ENCODE peak calls at places on chromosomes 3 and 15, in nine cellular contexts. H is cardiac muscle cell; V is AML-193; J is H54; Y is HFF-Myc; X is Calu3; G is stimulated activated CD4-positive, alpha-beta T cell treated with anti-CD3 and anti-CD28 coated beads, Interleukin-1b, Interleukin-23, amount 100 ng/mL, for 24 hours; B is left ventricle myocardium superior; N is Caco-2. S is an unnamed sample.

GRCh38 chr3:169966086-169966950 is at the start of gene SEC62:
- DNase-seq in J (peak), Y (peak), B (peak), G (peak), X (peak), N (peak), H (peak), V (peak), S (peak)

GRCh38 chr3:13141991-13142412 is 68.8 kb upstream of the IQSEC1 start:
- DNase-seq in X (peak), J (peak), G (no peak), B (peak), H (peak), Y (peak), N (peak), V (peak), S (peak)

GRCh38 chr3:33921608-33922007 is 123.2 kb downstream of the PDCD6IP start:
- DNase-seq in Y (no peak), H (no peak), G (no peak), J (no peak), V (no peak), B (no peak), N (no peak), X (no peak), S (no peak)

GRCh38 chr3:47096955-47097354 is 67.0 kb downstream of the SETD2 start:
- DNase-seq in Y (no peak), J (peak), B (no peak), G (no peak), V (no peak), N (no peak), H (no peak), X (no peak), S (no peak)

GRCh38 chr15:80615783-80616391 is 79.2 kb upstream of the ABHD17C start:
- DNase-seq in H (no peak), J (no peak), B (peak), Y (no peak), G (no peak), X (peak), N (no peak), V (no peak), S (no peak)

GRCh38 chr3:195884691-195885035 is 23.7 kb downstream of the TNK2 start:
- DNase-seq in B (no peak), H (no peak), X (no peak), N (no peak), J (no peak), Y (no peak), V (no peak), G (no peak), S (no peak)

GRCh38 chr15:79007066-79007465 is 62.2 kb upstream of the CTSH start:
- DNase-seq in H (peak), Y (no peak), J (no peak), N (no peak), G (no peak), X (peak), V (peak), B (peak), S (peak)

GRCh38 chr3:146274833-146275232 is 23.9 kb upstream of the PLSCR4 start:
- DNase-seq in B (no peak), H (no peak), X (no peak), G (no peak), Y (no peak), V (no peak), J (no peak), N (no peak), S (no peak)

GRCh38 chr15:71329509-71330260 is 214.4 kb downstream of the THSD4 start:
- DNase-seq in G (no peak), N (no peak), V (no peak), Y (no peak), B (no peak), X (peak), J (peak), H (peak), S (no peak)

GRCh38 chr3:152148579-152148978 is 120.2 kb upstream of the MBNL1 start:
- DNase-seq in V (no peak), J (no peak), G (no peak), N (no peak), B (no peak), H (no peak), Y (no peak), X (no peak), S (peak)

GRCh38 chr3:152960684-152961083 is 125.8 kb downstream of the P2RY1 start:
- DNase-seq in G (no peak), Y (no peak), B (no peak), X (no peak), V (no peak), H (no peak), J (no peak), N (no peak), S (no peak)

GRCh38 chr15:80173022-80173759 is 20.4 kb downstream of the FAH start:
- DNase-seq in Y (no peak), H (peak), B (peak), X (peak), J (peak), G (peak), N (peak), V (peak), S (peak)

GRCh38 chr3:106103383-106103782 is 234.6 kb upstream of the CBLB start:
- DNase-seq in N (no peak), V (peak), J (no peak), H (no peak), G (no peak), Y (no peak), B (no peak), X (no peak), S (no peak)

GRCh38 chr15:52295421-52295991 is at the start of gene MYO5C:
- DNase-seq in B (peak), J (no peak), N (peak), V (no peak), X (peak), H (peak), Y (no peak), G (no peak), S (peak)

GRCh38 chr3:140288575-140288974 is 353.6 kb downstream of the CLSTN2 start:
- DNase-seq in H (no peak), J (no peak), Y (no peak), V (no peak), G (no peak), X (no peak), B (no peak), N (no peak), S (no peak)

GRCh38 chr3:116188231-116188785 is 257.0 kb downstream of the LSAMP start:
- DNase-seq in Y (no peak), V (no peak), N (no peak), B (no peak), H (no peak), J (no peak), X (no peak), G (no peak), S (no peak)

GRCh38 chr3:29324180-29324651 is 43.3 kb downstream of the RBMS3 start:
- DNase-seq in V (no peak), Y (no peak), G (no peak), J (no peak), H (no peak), N (no peak), X (no peak), B (peak), S (no peak)

GRCh38 chr3:4394048-4394447 is 73.0 kb downstream of the SUMF1 start:
- DNase-seq in Y (no peak), B (no peak), J (no peak), G (no peak), V (peak), N (no peak), H (no peak), X (no peak), S (no peak)

GRCh38 chr3:161171639-161172552 is 49.2 kb upstream of the NMD3 start:
- DNase-seq in Y (no peak), B (no peak), J (no peak), G (no peak), V (no peak), N (no peak), X (no peak), H (no peak), S (peak)

GRCh38 chr3:108242776-108243175 is 20.6 kb upstream of the IFT57 start:
- DNase-seq in B (no peak), H (no peak), V (no peak), Y (no peak), X (no peak), N (no peak), G (no peak), J (no peak), S (no peak)

GRCh38 chr3:105868450-105868744 is 415 bp downstream of the CBLB start:
- DNase-seq in J (peak), B (peak), V (peak), G (no peak), N (peak), X (peak), H (peak), Y (no peak), S (peak)

GRCh38 chr3:4581040-4581439 is 87.9 kb downstream of the ITPR1 start:
- DNase-seq in H (no peak), B (no peak), X (no peak), N (no peak), Y (no peak), J (no peak), G (no peak), V (no peak), S (no peak)

GRCh38 chr3:156507285-156507684 is 47.6 kb downstream of the SSR3 start:
- DNase-seq in Y (no peak), B (no peak), N (no peak), X (no peak), H (no peak), J (no peak), G (no peak), V (no peak), S (no peak)

GRCh38 chr3:193875601-193876321 is 260.2 kb upstream of the HES1 start:
- DNase-seq in N (no peak), X (no peak), G (no peak), V (no peak), B (no peak), Y (no peak), H (no peak), J (no peak), S (peak)

GRCh38 chr3:56693750-56694149 is 10.7 kb upstream of the TASOR start:
- DNase-seq in B (no peak), V (peak), N (no peak), H (no peak), X (no peak), Y (no peak), G (no peak), J (no peak), S (no peak)

GRCh38 chr3:16084887-16085286 is 89.6 kb upstream of the GALNT15 start:
- DNase-seq in J (no peak), H (no peak), X (no peak), N (no peak), Y (no peak), G (no peak), B (no peak), V (no peak), S (no peak)

GRCh38 chr15:59473226-59473625 is 35.2 kb downstream of the FAM81A start:
- DNase-seq in X (no peak), N (no peak), B (no peak), H (no peak), J (no peak), Y (no peak), V (no peak), G (no peak), S (no peak)

GRCh38 chr3:40299721-40300335 is 9.7 kb upstream of the EIF1B start:
- DNase-seq in V (peak), N (no peak), B (no peak), G (no peak), X (no peak), H (no peak), J (no peak), Y (peak), S (no peak)

GRCh38 chr3:43327184-43327950 is 41.0 kb downstream of the SNRK start:
- DNase-seq in G (no peak), J (no peak), N (no peak), B (no peak), X (no peak), H (peak), V (peak), Y (no peak), S (no peak)

GRCh38 chr15:34239151-34239761 is 14.4 kb downstream of the EMC4 start:
- DNase-seq in X (no peak), G (no peak), J (peak), B (no peak), N (no peak), H (no peak), V (no peak), Y (peak), S (no peak)

GRCh38 chr3:4895848-4896247 is 83.4 kb upstream of the BHLHE40 start:
- DNase-seq in X (no peak), G (no peak), Y (no peak), B (no peak), V (no peak), N (no peak), J (no peak), H (no peak), S (no peak)

GRCh38 chr3:40971191-40972168 is 227.8 kb upstream of the CTNNB1 start:
- DNase-seq in X (peak), V (peak), Y (peak), B (peak), N (peak), G (no peak), H (peak), J (peak), S (peak)